ENCODE peak calls at places on chromosomes 1 and 21, in six cellular contexts. C is lower lobe of right lung, N is cardiac muscle cell, H is esophagus squamous epithelium, K is Caco-2, G is fibroblast of lung. J is an unnamed sample.

GRCh38 chr1:59831529-59831928 is 16.8 kb downstream of the HOOK1 start:
- DNase-seq in C (no peak), N (no peak), H (no peak), K (no peak), G (no peak), J (no peak)

GRCh38 chr1:222709700-222710153 is 2.6 kb downstream of the AIDA start:
- DNase-seq in H (no peak), G (peak; percentile 2), C (no peak), N (peak; percentile 49), K (no peak), J (no peak)

GRCh38 chr1:154423303-154423987 is 18.3 kb downstream of the IL6R start:
- DNase-seq in N (peak; percentile 70), H (no peak), K (no peak), C (peak; percentile 11), G (peak; percentile 79), J (no peak)

GRCh38 chr1:243916160-243916559 is 66.1 kb upstream of the AKT3 start:
- DNase-seq in H (no peak), C (no peak), G (peak; percentile 48), N (peak; percentile 11), K (no peak), J (no peak)

GRCh38 chr21:15943009-15943666 is 213.4 kb downstream of the USP25 start:
- DNase-seq in H (no peak), N (peak; percentile 6), K (no peak), C (no peak), G (peak; percentile 50), J (no peak)

GRCh38 chr1:11929849-11930248 is 3.6 kb upstream of the KIAA2013 start:
- DNase-seq in N (peak; percentile 89), K (no peak), C (no peak), G (no peak), H (no peak), J (peak; percentile 82)

GRCh38 chr1:30317921-30318320 is 405.5 kb downstream of the MATN1 start:
- DNase-seq in H (no peak), N (no peak), G (no peak), C (no peak), K (no peak), J (no peak)

GRCh38 chr1:172775598-172776570 is 117.0 kb downstream of the FASLG start:
- DNase-seq in N (peak; percentile 25), K (no peak), H (no peak), G (no peak), C (no peak), J (no peak)

GRCh38 chr21:45632165-45632896 is 11.2 kb upstream of the PCBP3 start:
- DNase-seq in N (no peak), G (no peak), H (no peak), C (no peak), K (no peak), J (no peak)

GRCh38 chr1:15246960-15247614 is at the start of gene FHAD1:
- DNase-seq in N (peak; percentile 83), G (peak; percentile 53), H (no peak), K (peak; percentile 82), C (peak; percentile 84), J (peak; percentile 32)

GRCh38 chr1:90475623-90476022 is 241.5 kb downstream of the BARHL2 start:
- DNase-seq in G (peak; percentile 2), N (peak; percentile 0), H (no peak), C (no peak), K (peak; percentile 2), J (no peak)
- TF ChIP-seq CTCF in G (no peak), N (no peak), H (no peak), C (no peak), K (peak; percentile 5), J (no peak)

DNA sequence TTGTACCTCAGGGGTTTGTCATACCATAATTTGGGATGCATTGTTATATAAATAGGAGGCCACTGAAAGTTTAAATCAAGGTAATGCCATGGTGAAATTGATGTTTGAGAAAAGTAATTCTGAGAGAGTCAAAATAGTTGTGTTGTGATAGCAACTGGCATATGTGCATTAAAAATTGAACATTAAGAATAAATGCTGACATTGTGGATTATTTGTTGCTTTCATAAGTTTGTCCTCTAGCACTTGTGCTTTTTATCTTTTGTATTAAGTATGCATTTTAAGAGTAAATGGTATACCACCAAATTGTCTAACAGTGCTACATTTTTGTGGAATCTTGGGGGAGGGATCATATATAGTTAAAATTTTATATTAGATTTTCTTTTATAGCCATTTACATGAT is 275.9 kb upstream of the CACYBP start:
- DNase-seq in K (no peak), H (no peak), N (no peak), C (no peak), G (no peak), J (no peak)
- H3K4me1 ChIP-seq in K (no peaks in the 10 kb centered on the region), H (no peaks in the 10 kb centered on the region), N (no peaks in the 10 kb centered on the region), C (no peaks in the 10 kb centered on the region), G (no peaks in the 10 kb centered on the region), J (peaks cover 6% of the 10 kb centered on the region)

DNA sequence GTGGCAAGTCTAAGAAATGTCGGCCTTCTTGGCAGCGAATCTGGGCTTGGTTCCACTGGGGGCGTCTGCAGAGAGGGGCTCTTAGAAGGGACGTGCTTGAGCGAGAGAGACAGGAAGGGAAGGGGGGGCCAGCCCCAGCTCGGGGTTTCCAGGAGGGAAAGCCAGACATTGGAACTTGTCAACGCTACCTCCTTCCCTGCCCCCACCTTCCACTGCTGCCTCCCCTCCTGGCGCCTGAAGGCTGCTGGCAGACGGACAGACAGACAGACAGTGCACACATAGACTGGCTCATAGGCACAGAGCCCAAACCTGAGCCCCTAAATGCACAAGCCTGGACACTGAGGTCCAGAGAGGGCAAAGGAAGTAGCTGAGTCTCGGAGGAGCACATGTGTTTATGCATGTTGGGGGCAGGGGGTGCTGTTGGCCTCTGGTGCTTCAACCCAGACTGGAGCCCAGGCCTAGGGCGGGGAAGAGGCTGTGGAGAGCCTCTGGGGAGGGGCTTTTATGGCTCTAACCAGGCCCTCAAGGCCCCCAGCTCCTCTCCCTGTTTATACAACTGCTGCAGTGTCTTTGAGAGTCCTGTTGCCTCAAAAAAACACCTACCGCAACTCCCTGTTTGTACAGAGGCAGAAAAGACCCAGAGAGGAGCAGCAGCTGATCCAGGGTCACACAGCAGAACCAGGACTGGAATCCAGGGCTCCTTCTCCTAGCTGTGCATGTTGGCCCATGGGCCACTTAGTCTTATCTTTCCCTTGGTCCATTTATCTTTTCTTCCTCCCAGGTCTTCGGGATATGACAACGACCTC is 33.1 kb upstream of the WASF2 start:
- DNase-seq in H (no peak), C (no peak), N (peak; percentile 55), G (no peak), K (peak; percentile 43), J (peak; percentile 59)
- TF ChIP-seq CTCF in H (peak; percentile 9), C (peak; percentile 27), N (peak; percentile 41), G (peak; percentile 32), K (peak; percentile 12), J (peak; percentile 44)

GRCh38 chr1:19480282-19480681 is 5.1 kb downstream of the CAPZB start:
- DNase-seq in H (no peak), C (no peak), N (no peak), G (no peak), K (no peak), J (no peak)
- H3K4me1 ChIP-seq in H (peaks cover 94% of the 10 kb centered on the region), C (peaks cover 92% of the 10 kb centered on the region), N (peaks cover 48% of the 10 kb centered on the region), G (peaks cover 31% of the 10 kb centered on the region), K (peaks cover 6% of the 10 kb centered on the region), J (peaks cover 100% of the 10 kb centered on the region)

GRCh38 chr21:44263768-44264167 is 2.1 kb upstream of the DNMT3L start:
- DNase-seq in G (no peak), C (no peak), N (no peak), H (no peak), K (no peak), J (no peak)

GRCh38 chr21:44271558-44271957 is 9.9 kb upstream of the DNMT3L start:
- DNase-seq in C (no peak), G (no peak), H (no peak), N (no peak), K (no peak), J (no peak)

GRCh38 chr21:44263221-44263671 is 1.5 kb upstream of the DNMT3L start:
- DNase-seq in N (no peak), H (no peak), K (no peak), G (no peak), C (no peak), J (no peak)

GRCh38 chr21:44265734-44266270 is 4.1 kb upstream of the DNMT3L start:
- DNase-seq in N (no peak), C (no peak), K (no peak), G (no peak), H (no peak), J (no peak)

DNA sequence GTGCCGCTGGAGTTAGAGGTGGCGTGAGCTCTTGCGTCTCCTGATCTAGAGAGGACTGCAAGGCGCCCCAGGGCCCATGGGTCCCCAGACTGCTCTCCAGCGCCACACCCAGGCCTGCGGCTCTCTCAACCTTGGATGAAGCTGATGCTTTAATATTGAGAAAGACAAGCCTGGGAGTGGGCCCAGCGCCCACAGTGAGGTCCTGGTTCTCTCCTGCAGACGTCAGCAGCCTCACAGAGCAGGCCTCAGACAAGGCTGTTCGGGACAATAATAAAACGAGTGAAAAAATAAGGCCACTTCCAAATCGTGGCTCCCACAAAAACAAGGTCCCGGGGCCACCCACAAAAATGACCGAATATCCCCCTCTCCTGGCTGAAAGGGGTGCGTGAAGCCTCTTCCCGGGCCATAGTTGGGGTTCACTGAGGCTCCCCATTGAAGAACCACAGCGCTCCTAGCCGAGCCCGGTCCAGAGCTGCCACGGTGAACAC is 6.0 kb upstream of the DNMT3L start:
- DNase-seq in G (no peak), N (no peak), C (no peak), K (peak; percentile 37), H (no peak), J (no peak)
- TF ChIP-seq CTCF in G (no peak), N (no peak), C (peak; percentile 28), K (peak; percentile 34), H (peak; percentile 13), J (peak; percentile 44)

GRCh38 chr1:111649648-111650047 is 30.1 kb downstream of the RAP1A start:
- DNase-seq in H (no peak), G (no peak), C (no peak), K (peak; percentile 35), N (no peak), J (no peak)
- H3K4me1 ChIP-seq in H (peaks cover 78% of the 10 kb centered on the region), G (no peaks in the 10 kb centered on the region), C (peaks cover 54% of the 10 kb centered on the region), K (peaks cover 23% of the 10 kb centered on the region), N (no peaks in the 10 kb centered on the region), J (peaks cover 43% of the 10 kb centered on the region)

DNA sequence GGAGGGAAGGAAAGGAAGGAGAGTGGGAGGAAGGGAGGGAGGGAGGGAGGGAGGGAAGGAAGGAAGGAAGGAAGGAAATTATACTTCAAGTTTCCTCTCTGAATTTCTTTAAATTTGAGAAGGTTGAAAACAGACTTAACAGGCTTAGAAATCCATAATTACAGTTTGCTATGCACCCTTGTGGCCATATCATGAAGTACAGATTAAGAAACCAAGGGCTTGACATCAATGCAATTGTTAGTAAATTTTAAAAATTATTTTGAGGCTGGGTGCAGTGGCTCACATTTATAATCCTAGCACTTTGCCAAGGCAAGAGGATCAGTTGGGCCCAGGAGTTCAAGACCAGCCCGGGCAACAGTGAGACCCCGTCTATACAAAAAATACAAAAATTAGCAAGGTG is 14.4 kb downstream of the ANP32E start:
- DNase-seq in K (no peak), H (no peak), G (peak; percentile 20), N (peak; percentile 50), C (no peak), J (no peak)
- TF ChIP-seq CTCF in K (peak; percentile 45), H (peak; percentile 50), G (peak; percentile 34), N (peak; percentile 52), C (peak; percentile 34), J (peak; percentile 59)

DNA sequence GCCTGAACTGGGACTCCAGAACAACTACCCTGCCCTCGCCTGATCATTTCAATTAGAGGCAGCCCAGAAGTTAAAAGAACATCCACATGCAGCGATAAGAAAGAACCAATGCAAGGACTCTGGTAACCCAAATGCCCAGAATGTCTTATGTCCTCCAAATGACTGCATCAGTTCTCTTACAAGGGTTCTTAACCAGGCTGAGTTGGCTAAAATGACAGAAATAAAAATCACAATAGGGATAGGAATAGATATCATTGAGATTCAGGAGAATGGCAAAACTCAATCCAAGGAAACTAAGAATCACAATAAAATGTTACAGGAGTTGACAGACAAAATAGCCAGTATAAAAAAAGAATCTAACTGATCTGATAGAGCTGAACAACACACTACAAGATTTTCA is 80.1 kb upstream of the PTGFR start:
- DNase-seq in N (no peak), C (no peak), G (no peak), H (no peak), K (no peak), J (no peak)
- H3K4me1 ChIP-seq in N (no peaks in the 10 kb centered on the region), C (no peaks in the 10 kb centered on the region), G (no peaks in the 10 kb centered on the region), H (no peaks in the 10 kb centered on the region), K (no peaks in the 10 kb centered on the region), J (no peaks in the 10 kb centered on the region)

J was measured in left ventricle myocardium inferior.